ENCODE peak calls at places on chromosomes 16 and 17, in seven cellular contexts. One of them, this sample, is unnamed.

GRCh38 chr17:33086878-33087277 is 95.2 kb downstream of the SPACA3 start:
- DNase-seq in LoVo: no peak
- DNase-seq in midbrain: no peak
- DNase-seq in lung microvascular endothelial cell: no peak
- DNase-seq in activated effector memory CD4-positive, alpha-beta T cell treated with anti-CD3 and anti-CD28 coated beads, Interleukin-2, amount 50 U/mL, for 16 hours: no peak
- DNase-seq in ACHN: no peak
- DNase-seq in activated B cell treated with CpG ODN at 0.5 μM for 24 hours: no peak
- DNase-seq in this sample: no peak

GRCh38 chr17:78774956-78775571 is 7.0 kb downstream of the CYTH1 start:
- DNase-seq in lung microvascular endothelial cell: no peak
- DNase-seq in LoVo: no peak
- DNase-seq in ACHN: no peak
- DNase-seq in activated B cell treated with CpG ODN at 0.5 μM for 24 hours: peak
- DNase-seq in midbrain: no peak
- DNase-seq in activated effector memory CD4-positive, alpha-beta T cell treated with anti-CD3 and anti-CD28 coated beads, Interleukin-2, amount 50 U/mL, for 16 hours: peak
- DNase-seq in this sample: no peak

GRCh38 chr17:53141731-53142130 is 681.0 kb upstream of the KIF2B start:
- DNase-seq in midbrain: no peak
- DNase-seq in activated B cell treated with CpG ODN at 0.5 μM for 24 hours: no peak
- DNase-seq in LoVo: no peak
- DNase-seq in activated effector memory CD4-positive, alpha-beta T cell treated with anti-CD3 and anti-CD28 coated beads, Interleukin-2, amount 50 U/mL, for 16 hours: no peak
- DNase-seq in lung microvascular endothelial cell: no peak
- DNase-seq in ACHN: no peak
- DNase-seq in this sample: no peak

GRCh38 chr16:58365623-58366022 is 26.6 kb upstream of the GINS3 start:
- DNase-seq in lung microvascular endothelial cell: no peak
- DNase-seq in LoVo: no peak
- DNase-seq in ACHN: no peak
- DNase-seq in midbrain: no peak
- DNase-seq in activated B cell treated with CpG ODN at 0.5 μM for 24 hours: no peak
- DNase-seq in activated effector memory CD4-positive, alpha-beta T cell treated with anti-CD3 and anti-CD28 coated beads, Interleukin-2, amount 50 U/mL, for 16 hours: no peak
- DNase-seq in this sample: no peak

GRCh38 chr16:10624527-10624926 is 44.1 kb upstream of the EMP2 start:
- DNase-seq in LoVo: no peak
- DNase-seq in midbrain: no peak
- DNase-seq in activated B cell treated with CpG ODN at 0.5 μM for 24 hours: no peak
- DNase-seq in lung microvascular endothelial cell: no peak
- DNase-seq in activated effector memory CD4-positive, alpha-beta T cell treated with anti-CD3 and anti-CD28 coated beads, Interleukin-2, amount 50 U/mL, for 16 hours: no peak
- DNase-seq in ACHN: no peak
- DNase-seq in this sample: no peak

GRCh38 chr16:84677849-84678248 is 22.0 kb upstream of the USP10 start:
- DNase-seq in ACHN: no peak
- DNase-seq in LoVo: no peak
- DNase-seq in activated B cell treated with CpG ODN at 0.5 μM for 24 hours: no peak
- DNase-seq in activated effector memory CD4-positive, alpha-beta T cell treated with anti-CD3 and anti-CD28 coated beads, Interleukin-2, amount 50 U/mL, for 16 hours: no peak
- DNase-seq in midbrain: no peak
- DNase-seq in lung microvascular endothelial cell: peak
- DNase-seq in this sample: no peak

GRCh38 chr17:50538549-50539410 is 6.2 kb downstream of the EPN3 start:
- DNase-seq in lung microvascular endothelial cell: no peak
- DNase-seq in midbrain: no peak
- DNase-seq in activated effector memory CD4-positive, alpha-beta T cell treated with anti-CD3 and anti-CD28 coated beads, Interleukin-2, amount 50 U/mL, for 16 hours: no peak
- DNase-seq in activated B cell treated with CpG ODN at 0.5 μM for 24 hours: no peak
- DNase-seq in ACHN: no peak
- DNase-seq in LoVo: no peak
- DNase-seq in this sample: no peak

GRCh38 chr16:30430428-30430970 is 669 bp upstream of the DCTPP1 start:
- DNase-seq in midbrain: no peak
- DNase-seq in activated B cell treated with CpG ODN at 0.5 μM for 24 hours: no peak
- DNase-seq in LoVo: no peak
- DNase-seq in activated effector memory CD4-positive, alpha-beta T cell treated with anti-CD3 and anti-CD28 coated beads, Interleukin-2, amount 50 U/mL, for 16 hours: no peak
- DNase-seq in lung microvascular endothelial cell: no peak
- DNase-seq in ACHN: no peak
- DNase-seq in this sample: no peak

GRCh38 chr17:6108382-6108781 is 38.2 kb downstream of the WSCD1 start:
- DNase-seq in lung microvascular endothelial cell: no peak
- DNase-seq in ACHN: no peak
- DNase-seq in midbrain: no peak
- DNase-seq in activated B cell treated with CpG ODN at 0.5 μM for 24 hours: no peak
- DNase-seq in LoVo: no peak
- DNase-seq in activated effector memory CD4-positive, alpha-beta T cell treated with anti-CD3 and anti-CD28 coated beads, Interleukin-2, amount 50 U/mL, for 16 hours: no peak
- DNase-seq in this sample: no peak

GRCh38 chr17:2250140-2251095 is 53.2 kb downstream of the SMG6 start:
- DNase-seq in ACHN: no peak
- DNase-seq in LoVo: no peak
- DNase-seq in midbrain: no peak
- DNase-seq in activated B cell treated with CpG ODN at 0.5 μM for 24 hours: no peak
- DNase-seq in activated effector memory CD4-positive, alpha-beta T cell treated with anti-CD3 and anti-CD28 coated beads, Interleukin-2, amount 50 U/mL, for 16 hours: no peak
- DNase-seq in lung microvascular endothelial cell: no peak
- DNase-seq in this sample: no peak

GRCh38 chr16:68993885-68994284 is 111.6 kb upstream of the HAS3 start:
- DNase-seq in midbrain: no peak
- DNase-seq in ACHN: peak
- DNase-seq in lung microvascular endothelial cell: peak
- DNase-seq in activated B cell treated with CpG ODN at 0.5 μM for 24 hours: no peak
- DNase-seq in LoVo: peak
- DNase-seq in activated effector memory CD4-positive, alpha-beta T cell treated with anti-CD3 and anti-CD28 coated beads, Interleukin-2, amount 50 U/mL, for 16 hours: no peak
- DNase-seq in this sample: no peak

GRCh38 chr16:72989203-72989991 is 58.5 kb downstream of the ZFHX3 start:
- DNase-seq in midbrain: no peak
- DNase-seq in activated effector memory CD4-positive, alpha-beta T cell treated with anti-CD3 and anti-CD28 coated beads, Interleukin-2, amount 50 U/mL, for 16 hours: peak
- DNase-seq in ACHN: peak
- DNase-seq in LoVo: peak
- DNase-seq in lung microvascular endothelial cell: peak
- DNase-seq in activated B cell treated with CpG ODN at 0.5 μM for 24 hours: no peak
- DNase-seq in this sample: no peak

GRCh38 chr17:9235346-9235745 is 214.0 kb downstream of the NTN1 start:
- DNase-seq in activated B cell treated with CpG ODN at 0.5 μM for 24 hours: no peak
- DNase-seq in LoVo: no peak
- DNase-seq in ACHN: no peak
- DNase-seq in activated effector memory CD4-positive, alpha-beta T cell treated with anti-CD3 and anti-CD28 coated beads, Interleukin-2, amount 50 U/mL, for 16 hours: no peak
- DNase-seq in midbrain: no peak
- DNase-seq in lung microvascular endothelial cell: no peak
- DNase-seq in this sample: no peak

GRCh38 chr17:13596241-13596941 is 5.3 kb downstream of the HS3ST3A1 start:
- DNase-seq in activated effector memory CD4-positive, alpha-beta T cell treated with anti-CD3 and anti-CD28 coated beads, Interleukin-2, amount 50 U/mL, for 16 hours: no peak
- DNase-seq in ACHN: no peak
- DNase-seq in lung microvascular endothelial cell: no peak
- DNase-seq in midbrain: no peak
- DNase-seq in activated B cell treated with CpG ODN at 0.5 μM for 24 hours: no peak
- DNase-seq in LoVo: no peak
- DNase-seq in this sample: no peak

GRCh38 chr17:45149037-45149668 is 878 bp downstream of the HEXIM1 start:
- DNase-seq in activated effector memory CD4-positive, alpha-beta T cell treated with anti-CD3 and anti-CD28 coated beads, Interleukin-2, amount 50 U/mL, for 16 hours: peak
- DNase-seq in LoVo: peak
- DNase-seq in activated B cell treated with CpG ODN at 0.5 μM for 24 hours: peak
- DNase-seq in lung microvascular endothelial cell: peak
- DNase-seq in ACHN: peak
- DNase-seq in midbrain: peak
- DNase-seq in this sample: peak

GRCh38 chr17:27446569-27447301 is 9.5 kb upstream of the KSR1 start:
- DNase-seq in LoVo: no peak
- DNase-seq in ACHN: no peak
- DNase-seq in activated effector memory CD4-positive, alpha-beta T cell treated with anti-CD3 and anti-CD28 coated beads, Interleukin-2, amount 50 U/mL, for 16 hours: no peak
- DNase-seq in midbrain: no peak
- DNase-seq in lung microvascular endothelial cell: peak
- DNase-seq in activated B cell treated with CpG ODN at 0.5 μM for 24 hours: no peak
- DNase-seq in this sample: peak

GRCh38 chr16:69709456-69710084 is 16.8 kb downstream of the NQO1 start:
- DNase-seq in midbrain: peak
- DNase-seq in lung microvascular endothelial cell: peak
- DNase-seq in activated effector memory CD4-positive, alpha-beta T cell treated with anti-CD3 and anti-CD28 coated beads, Interleukin-2, amount 50 U/mL, for 16 hours: no peak
- DNase-seq in LoVo: peak
- DNase-seq in ACHN: peak
- DNase-seq in activated B cell treated with CpG ODN at 0.5 μM for 24 hours: no peak
- DNase-seq in this sample: peak

GRCh38 chr17:11772031-11772430 is 173.8 kb downstream of the DNAH9 start:
- DNase-seq in lung microvascular endothelial cell: no peak
- DNase-seq in activated effector memory CD4-positive, alpha-beta T cell treated with anti-CD3 and anti-CD28 coated beads, Interleukin-2, amount 50 U/mL, for 16 hours: no peak
- DNase-seq in midbrain: no peak
- DNase-seq in LoVo: no peak
- DNase-seq in activated B cell treated with CpG ODN at 0.5 μM for 24 hours: no peak
- DNase-seq in ACHN: no peak
- DNase-seq in this sample: no peak

GRCh38 chr17:82019905-82020873 is 2.5 kb downstream of the CENPX start:
- DNase-seq in midbrain: no peak
- DNase-seq in ACHN: peak
- DNase-seq in activated effector memory CD4-positive, alpha-beta T cell treated with anti-CD3 and anti-CD28 coated beads, Interleukin-2, amount 50 U/mL, for 16 hours: peak
- DNase-seq in LoVo: peak
- DNase-seq in lung microvascular endothelial cell: peak
- DNase-seq in activated B cell treated with CpG ODN at 0.5 μM for 24 hours: peak
- DNase-seq in this sample: peak

GRCh38 chr16:50602531-50603205 is 54.5 kb downstream of the NKD1 start:
- DNase-seq in activated B cell treated with CpG ODN at 0.5 μM for 24 hours: no peak
- DNase-seq in LoVo: peak
- DNase-seq in activated effector memory CD4-positive, alpha-beta T cell treated with anti-CD3 and anti-CD28 coated beads, Interleukin-2, amount 50 U/mL, for 16 hours: peak
- DNase-seq in ACHN: no peak
- DNase-seq in lung microvascular endothelial cell: no peak
- DNase-seq in midbrain: no peak
- DNase-seq in this sample: no peak

GRCh38 chr16:17161034-17161433 is 309.7 kb downstream of the XYLT1 start:
- DNase-seq in LoVo: no peak
- DNase-seq in activated effector memory CD4-positive, alpha-beta T cell treated with anti-CD3 and anti-CD28 coated beads, Interleukin-2, amount 50 U/mL, for 16 hours: no peak
- DNase-seq in lung microvascular endothelial cell: no peak
- DNase-seq in midbrain: peak
- DNase-seq in ACHN: no peak
- DNase-seq in activated B cell treated with CpG ODN at 0.5 μM for 24 hours: no peak
- DNase-seq in this sample: no peak

GRCh38 chr17:79615446-79615845 is 4.6 kb upstream of the RBFOX3 start:
- DNase-seq in ACHN: no peak
- DNase-seq in LoVo: no peak
- DNase-seq in lung microvascular endothelial cell: no peak
- DNase-seq in midbrain: no peak
- DNase-seq in activated B cell treated with CpG ODN at 0.5 μM for 24 hours: no peak
- DNase-seq in activated effector memory CD4-positive, alpha-beta T cell treated with anti-CD3 and anti-CD28 coated beads, Interleukin-2, amount 50 U/mL, for 16 hours: no peak
- DNase-seq in this sample: no peak

GRCh38 chr17:18187226-18187625 is 3.6 kb downstream of the ALKBH5 start:
- DNase-seq in lung microvascular endothelial cell: no peak
- DNase-seq in LoVo: no peak
- DNase-seq in activated B cell treated with CpG ODN at 0.5 μM for 24 hours: no peak
- DNase-seq in midbrain: peak
- DNase-seq in ACHN: no peak
- DNase-seq in activated effector memory CD4-positive, alpha-beta T cell treated with anti-CD3 and anti-CD28 coated beads, Interleukin-2, amount 50 U/mL, for 16 hours: no peak
- DNase-seq in this sample: no peak

GRCh38 chr17:45703348-45703747 is 80.8 kb upstream of the CRHR1 start:
- DNase-seq in midbrain: no peak
- DNase-seq in LoVo: no peak
- DNase-seq in activated B cell treated with CpG ODN at 0.5 μM for 24 hours: no peak
- DNase-seq in ACHN: no peak
- DNase-seq in lung microvascular endothelial cell: no peak
- DNase-seq in activated effector memory CD4-positive, alpha-beta T cell treated with anti-CD3 and anti-CD28 coated beads, Interleukin-2, amount 50 U/mL, for 16 hours: no peak
- DNase-seq in this sample: no peak

GRCh38 chr17:15651583-15652110 is 32.1 kb upstream of the FBXW10B start:
- DNase-seq in LoVo: peak
- DNase-seq in activated effector memory CD4-positive, alpha-beta T cell treated with anti-CD3 and anti-CD28 coated beads, Interleukin-2, amount 50 U/mL, for 16 hours: peak
- DNase-seq in midbrain: peak
- DNase-seq in lung microvascular endothelial cell: peak
- DNase-seq in ACHN: peak
- DNase-seq in activated B cell treated with CpG ODN at 0.5 μM for 24 hours: no peak
- DNase-seq in this sample: peak

GRCh38 chr16:70703041-70703834 is 17.4 kb upstream of the MTSS2 start:
- DNase-seq in midbrain: no peak
- DNase-seq in activated effector memory CD4-positive, alpha-beta T cell treated with anti-CD3 and anti-CD28 coated beads, Interleukin-2, amount 50 U/mL, for 16 hours: no peak
- DNase-seq in activated B cell treated with CpG ODN at 0.5 μM for 24 hours: no peak
- DNase-seq in ACHN: no peak
- DNase-seq in LoVo: no peak
- DNase-seq in lung microvascular endothelial cell: no peak
- DNase-seq in this sample: no peak

GRCh38 chr17:12983986-12984932 is 33.6 kb downstream of the ELAC2 start:
- DNase-seq in activated effector memory CD4-positive, alpha-beta T cell treated with anti-CD3 and anti-CD28 coated beads, Interleukin-2, amount 50 U/mL, for 16 hours: no peak
- DNase-seq in activated B cell treated with CpG ODN at 0.5 μM for 24 hours: no peak
- DNase-seq in ACHN: peak
- DNase-seq in midbrain: no peak
- DNase-seq in LoVo: no peak
- DNase-seq in lung microvascular endothelial cell: no peak
- DNase-seq in this sample: no peak

GRCh38 chr16:27863377-27863776 is 200.1 kb downstream of the GSG1L start:
- DNase-seq in lung microvascular endothelial cell: no peak
- DNase-seq in activated effector memory CD4-positive, alpha-beta T cell treated with anti-CD3 and anti-CD28 coated beads, Interleukin-2, amount 50 U/mL, for 16 hours: no peak
- DNase-seq in LoVo: no peak
- DNase-seq in activated B cell treated with CpG ODN at 0.5 μM for 24 hours: no peak
- DNase-seq in ACHN: no peak
- DNase-seq in midbrain: no peak
- DNase-seq in this sample: no peak

GRCh38 chr16:88920618-88921602 is 54.5 kb upstream of the PABPN1L start:
- DNase-seq in midbrain: no peak
- DNase-seq in activated effector memory CD4-positive, alpha-beta T cell treated with anti-CD3 and anti-CD28 coated beads, Interleukin-2, amount 50 U/mL, for 16 hours: no peak
- DNase-seq in ACHN: no peak
- DNase-seq in lung microvascular endothelial cell: peak
- DNase-seq in activated B cell treated with CpG ODN at 0.5 μM for 24 hours: peak
- DNase-seq in LoVo: peak
- DNase-seq in this sample: no peak

GRCh38 chr17:65438173-65438572 is 123.3 kb downstream of the AXIN2 start:
- DNase-seq in activated effector memory CD4-positive, alpha-beta T cell treated with anti-CD3 and anti-CD28 coated beads, Interleukin-2, amount 50 U/mL, for 16 hours: no peak
- DNase-seq in ACHN: no peak
- DNase-seq in activated B cell treated with CpG ODN at 0.5 μM for 24 hours: no peak
- DNase-seq in lung microvascular endothelial cell: no peak
- DNase-seq in LoVo: no peak
- DNase-seq in midbrain: no peak
- DNase-seq in this sample: no peak

GRCh38 chr17:16371742-16372141 is 9.1 kb upstream of the UBB start:
- DNase-seq in midbrain: no peak
- DNase-seq in ACHN: no peak
- DNase-seq in activated effector memory CD4-positive, alpha-beta T cell treated with anti-CD3 and anti-CD28 coated beads, Interleukin-2, amount 50 U/mL, for 16 hours: no peak
- DNase-seq in LoVo: no peak
- DNase-seq in activated B cell treated with CpG ODN at 0.5 μM for 24 hours: no peak
- DNase-seq in lung microvascular endothelial cell: peak
- DNase-seq in this sample: no peak

GRCh38 chr16:84834403-84834772 is 14.6 kb downstream of the CRISPLD2 start:
- DNase-seq in activated effector memory CD4-positive, alpha-beta T cell treated with anti-CD3 and anti-CD28 coated beads, Interleukin-2, amount 50 U/mL, for 16 hours: no peak
- DNase-seq in lung microvascular endothelial cell: no peak
- DNase-seq in midbrain: no peak
- DNase-seq in ACHN: no peak
- DNase-seq in activated B cell treated with CpG ODN at 0.5 μM for 24 hours: no peak
- DNase-seq in LoVo: no peak
- DNase-seq in this sample: no peak

GRCh38 chr17:64418506-64419339 is 28.1 kb upstream of the PECAM1 start:
- DNase-seq in activated effector memory CD4-positive, alpha-beta T cell treated with anti-CD3 and anti-CD28 coated beads, Interleukin-2, amount 50 U/mL, for 16 hours: no peak
- DNase-seq in lung microvascular endothelial cell: peak
- DNase-seq in activated B cell treated with CpG ODN at 0.5 μM for 24 hours: no peak
- DNase-seq in ACHN: peak
- DNase-seq in LoVo: peak
- DNase-seq in midbrain: peak
- DNase-seq in this sample: peak

GRCh38 chr17:74443516-74444296 is 11.8 kb downstream of the GPRC5C start:
- DNase-seq in activated B cell treated with CpG ODN at 0.5 μM for 24 hours: no peak
- DNase-seq in activated effector memory CD4-positive, alpha-beta T cell treated with anti-CD3 and anti-CD28 coated beads, Interleukin-2, amount 50 U/mL, for 16 hours: no peak
- DNase-seq in midbrain: no peak
- DNase-seq in ACHN: no peak
- DNase-seq in LoVo: no peak
- DNase-seq in lung microvascular endothelial cell: no peak
- DNase-seq in this sample: no peak

GRCh38 chr16:77171750-77172635 is 19.0 kb upstream of the MON1B start:
- DNase-seq in activated B cell treated with CpG ODN at 0.5 μM for 24 hours: no peak
- DNase-seq in lung microvascular endothelial cell: peak
- DNase-seq in midbrain: peak
- DNase-seq in LoVo: peak
- DNase-seq in ACHN: peak
- DNase-seq in activated effector memory CD4-positive, alpha-beta T cell treated with anti-CD3 and anti-CD28 coated beads, Interleukin-2, amount 50 U/mL, for 16 hours: no peak
- DNase-seq in this sample: peak

GRCh38 chr17:60971515-60972369 is 294.1 kb downstream of the BCAS3 start:
- DNase-seq in LoVo: peak
- DNase-seq in activated B cell treated with CpG ODN at 0.5 μM for 24 hours: no peak
- DNase-seq in midbrain: no peak
- DNase-seq in activated effector memory CD4-positive, alpha-beta T cell treated with anti-CD3 and anti-CD28 coated beads, Interleukin-2, amount 50 U/mL, for 16 hours: peak
- DNase-seq in ACHN: peak
- DNase-seq in lung microvascular endothelial cell: peak
- DNase-seq in this sample: peak

GRCh38 chr17:58176200-58176599 is 9.4 kb downstream of the OR4D2 start:
- DNase-seq in activated effector memory CD4-positive, alpha-beta T cell treated with anti-CD3 and anti-CD28 coated beads, Interleukin-2, amount 50 U/mL, for 16 hours: no peak
- DNase-seq in ACHN: peak
- DNase-seq in lung microvascular endothelial cell: peak
- DNase-seq in midbrain: no peak
- DNase-seq in activated B cell treated with CpG ODN at 0.5 μM for 24 hours: no peak
- DNase-seq in LoVo: no peak
- DNase-seq in this sample: no peak

GRCh38 chr17:47076171-47076570 is 97.1 kb upstream of the RPRML start:
- DNase-seq in LoVo: no peak
- DNase-seq in lung microvascular endothelial cell: no peak
- DNase-seq in midbrain: no peak
- DNase-seq in ACHN: no peak
- DNase-seq in activated B cell treated with CpG ODN at 0.5 μM for 24 hours: no peak
- DNase-seq in activated effector memory CD4-positive, alpha-beta T cell treated with anti-CD3 and anti-CD28 coated beads, Interleukin-2, amount 50 U/mL, for 16 hours: no peak
- DNase-seq in this sample: no peak

This sample was measured in NCI-H460.